ENCODE peak calls at places on chromosomes 5 and 9, in nine cellular contexts. A, Q, E, T, S, J, R, X and Y are unnamed samples. For H3K9me2, the result is how much of the 10 kb centered on the place peaks cover.

GRCh38 chr9:70056545-70056944 is 12.9 kb downstream of the MAMDC2 start:
- DNase-seq in A (no peak), Q (no peak), E (no peak), T (no peak), S (no peak), J (no peak), R (no peak), X (no peak), Y (no peak)

GRCh38 chr9:104577263-104577662 is 8.3 kb downstream of the OR13C8 start:
- DNase-seq in A (no peak), Q (no peak), E (no peak), T (no peak), S (no peak), J (no peak), R (no peak), X (no peak), Y (no peak)

GRCh38 chr5:180116441-180117377 is 45.1 kb upstream of the RNF130 start:
- DNase-seq in A (no peak), Q (peak), E (no peak), T (no peak), S (no peak), J (peak), R (no peak), X (no peak), Y (no peak)

GRCh38 chr9:91489391-91489899 is 65.8 kb upstream of the NFIL3 start:
- DNase-seq in A (no peak), Q (no peak), E (no peak), T (no peak), S (peak), J (no peak), R (no peak), X (no peak), Y (no peak)

GRCh38 chr9:82599550-82599949 is 463.4 kb downstream of the RASEF start:
- DNase-seq in A (no peak), Q (no peak), E (no peak), T (no peak), S (no peak), J (no peak), R (no peak), X (no peak), Y (no peak)

GRCh38 chr9:131484560-131485185 is 18.0 kb upstream of the POMT1 start:
- DNase-seq in A (no peak), Q (no peak), E (no peak), T (no peak), S (no peak), J (no peak), R (no peak), X (no peak), Y (no peak)

GRCh38 chr5:87048156-87048555 is 219.5 kb upstream of the RASA1 start:
- DNase-seq in A (peak), Q (peak), E (no peak), T (no peak), S (peak), J (no peak), R (no peak), X (no peak), Y (no peak)

GRCh38 chr5:176647870-176648466 is 684 bp downstream of the TSPAN17 start:
- DNase-seq in A (no peak), Q (peak), E (no peak), T (no peak), S (peak), J (peak), R (peak), X (no peak), Y (peak)

GRCh38 chr5:26388946-26389345 is 649.4 kb downstream of the CDH9 start:
- DNase-seq in A (no peak), Q (peak), E (no peak), T (no peak), S (no peak), J (no peak), R (no peak), X (no peak), Y (no peak)

GRCh38 chr5:10856646-10857332 is 95.8 kb upstream of the DAP start:
- DNase-seq in A (no peak), Q (peak), E (no peak), T (peak), S (peak), J (peak), R (peak), X (peak), Y (peak)

GRCh38 chr9:3960661-3961144 is 339.2 kb downstream of the GLIS3 start:
- DNase-seq in A (no peak), Q (peak), E (no peak), T (no peak), S (peak), J (no peak), R (no peak), X (no peak), Y (no peak)

GRCh38 chr5:125199968-125200841 is 453.8 kb upstream of the ZNF608 start:
- DNase-seq in A (no peak), Q (no peak), E (no peak), T (peak), S (peak), J (no peak), R (peak), X (no peak), Y (peak)

GRCh38 chr5:141864371-141865370 is 13.5 kb downstream of the PCDH1 start:
- DNase-seq in A (no peak), Q (no peak), E (peak), T (peak), S (no peak), J (no peak), R (no peak), X (no peak), Y (no peak)

GRCh38 chr9:33187519-33188218 is 20.5 kb upstream of the B4GALT1 start:
- DNase-seq in A (no peak), Q (no peak), E (no peak), T (no peak), S (peak), J (no peak), R (peak), X (no peak), Y (no peak)

GRCh38 chr9:137550241-137550621 is at the start of gene PNPLA7:
- DNase-seq in A (peak), Q (peak), E (peak), T (peak), S (peak), J (peak), R (peak), X (no peak), Y (peak)

GRCh38 chr5:7871560-7872113 is 2.7 kb downstream of the MTRR start:
- DNase-seq in A (no peak), Q (no peak), E (peak), T (peak), S (no peak), J (no peak), R (no peak), X (no peak), Y (no peak)

GRCh38 chr5:65128226-65128625 is 353.5 kb downstream of the ADAMTS6 start:
- DNase-seq in A (no peak), Q (no peak), E (no peak), T (no peak), S (no peak), J (no peak), R (no peak), X (no peak), Y (peak)

GRCh38 chr5:127369772-127370171 is 79.2 kb downstream of the MEGF10 start:
- DNase-seq in A (no peak), Q (no peak), E (no peak), T (no peak), S (no peak), J (no peak), R (no peak), X (no peak), Y (no peak)

GRCh38 chr9:114450181-114450580 is 55.1 kb downstream of the WHRN start:
- DNase-seq in A (no peak), Q (no peak), E (no peak), T (no peak), S (no peak), J (no peak), R (no peak), X (no peak), Y (no peak)

GRCh38 chr5:10797246-10797645 is 36.2 kb upstream of the DAP start:
- DNase-seq in A (no peak), Q (no peak), E (no peak), T (no peak), S (peak), J (no peak), R (no peak), X (no peak), Y (no peak)

GRCh38 chr5:167229751-167230150 is 1061.7 kb upstream of the WWC1 start:
- DNase-seq in A (no peak), Q (no peak), E (no peak), T (no peak), S (no peak), J (no peak), R (no peak), X (no peak), Y (no peak)

GRCh38 chr5:174825587-174825986 is 101.2 kb downstream of the MSX2 start:
- DNase-seq in A (peak), Q (no peak), E (no peak), T (no peak), S (peak), J (no peak), R (no peak), X (no peak), Y (no peak)

GRCh38 chr5:318931-319601 is 2.4 kb upstream of the AHRR start:
- DNase-seq in A (no peak), Q (no peak), E (no peak), T (no peak), S (no peak), J (no peak), R (no peak), X (no peak), Y (no peak)

GRCh38 chr5:179234563-179235135 is 110.6 kb downstream of the ADAMTS2 start:
- DNase-seq in A (no peak), Q (no peak), E (no peak), T (no peak), S (no peak), J (no peak), R (no peak), X (no peak), Y (no peak)

GRCh38 chr9:3441197-3441816 is 84.5 kb downstream of the RFX3 start:
- DNase-seq in A (peak), Q (peak), E (peak), T (peak), S (peak), J (peak), R (peak), X (peak), Y (peak)

GRCh38 chr5:89556215-89557009 is 673.4 kb upstream of the MEF2C start:
- DNase-seq in A (peak), Q (peak), E (no peak), T (no peak), S (peak), J (peak), R (peak), X (no peak), Y (no peak)

GRCh38 chr9:129685220-129685932 is 19.9 kb downstream of the PRRX2 start:
- DNase-seq in A (peak), Q (peak), E (no peak), T (no peak), S (peak), J (peak), R (no peak), X (no peak), Y (no peak)

GRCh38 chr9:99181621-99182020 is 40.1 kb downstream of the ALG2 start:
- DNase-seq in A (no peak), Q (no peak), E (peak), T (no peak), S (no peak), J (no peak), R (no peak), X (no peak), Y (no peak)

GRCh38 chr5:67246108-67246507 is 49.5 kb upstream of the CD180 start:
- DNase-seq in A (peak), Q (peak), E (peak), T (peak), S (peak), J (no peak), R (peak), X (peak), Y (peak)

GRCh38 chr9:77808750-77809079 is 160.6 kb upstream of the GNA14 start:
- DNase-seq in A (no peak), Q (peak), E (no peak), T (no peak), S (no peak), J (no peak), R (no peak), X (no peak), Y (no peak)

DNA sequence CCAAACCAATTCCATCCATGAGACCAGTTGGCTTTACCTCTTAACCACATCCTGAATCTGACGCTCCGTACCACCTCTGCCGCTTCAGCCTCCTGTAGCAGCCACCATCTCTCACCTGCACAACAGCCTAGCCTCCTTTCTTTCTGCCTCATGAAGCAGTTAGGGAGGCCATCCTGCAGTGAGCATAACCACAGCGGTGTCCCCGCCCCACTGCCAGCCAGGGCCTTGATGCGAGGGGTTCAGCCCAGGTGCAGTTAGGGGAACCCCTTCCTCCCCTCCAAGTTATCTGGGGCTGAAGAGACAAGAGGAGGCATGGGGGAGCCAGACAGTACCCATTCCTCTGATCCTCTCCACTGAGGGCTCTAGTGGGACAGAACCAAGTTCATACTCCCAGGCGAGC is 167.0 kb downstream of the C5orf15 start:
- DNase-seq in A (no peak), Q (no peak), E (no peak), T (no peak), S (no peak), J (no peak), R (no peak), X (no peak), Y (no peak)
- H3K9me2 ChIP-seq in A (under half), Q (under half), E (under half), T (under half), S (under half), J (under half), R (under half), X (under half), Y (under half)

DNA sequence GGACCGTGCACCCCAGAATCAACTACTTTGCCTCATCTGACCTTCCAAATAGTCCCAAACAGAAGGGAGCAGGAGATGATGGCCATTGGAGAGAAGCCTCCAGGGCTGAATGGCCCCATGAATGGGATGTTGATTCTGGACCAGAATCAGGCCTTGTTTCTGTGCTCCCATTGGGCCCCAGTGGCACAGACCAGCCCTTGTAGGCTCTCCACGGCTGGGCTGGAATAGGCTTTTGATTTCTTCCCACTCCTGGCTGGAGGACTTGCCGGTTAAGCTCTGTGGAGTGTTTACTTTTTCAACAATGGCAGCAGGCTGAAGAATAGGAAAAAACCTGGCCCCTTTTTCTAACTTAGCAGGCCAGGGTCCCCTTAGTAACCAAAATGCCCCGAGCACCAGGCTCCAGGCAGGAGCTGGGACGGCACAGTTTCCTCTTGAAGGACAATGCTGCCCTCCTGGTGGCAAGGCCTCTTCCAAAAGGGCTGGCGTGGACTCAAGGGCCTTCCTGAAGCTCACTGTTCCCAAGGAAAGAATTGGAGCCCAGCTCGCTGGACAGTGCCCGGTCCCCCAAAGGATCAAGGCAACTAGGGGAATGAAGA is 230.2 kb downstream of the CRB2 start:
- DNase-seq in A (no peak), Q (no peak), E (no peak), T (no peak), S (no peak), J (no peak), R (no peak), X (no peak), Y (no peak)
- H3K9me2 ChIP-seq in A (under half), Q (under half), E (under half), T (under half), S (under half), J (under half), R (under half), X (under half), Y (under half)

DNA sequence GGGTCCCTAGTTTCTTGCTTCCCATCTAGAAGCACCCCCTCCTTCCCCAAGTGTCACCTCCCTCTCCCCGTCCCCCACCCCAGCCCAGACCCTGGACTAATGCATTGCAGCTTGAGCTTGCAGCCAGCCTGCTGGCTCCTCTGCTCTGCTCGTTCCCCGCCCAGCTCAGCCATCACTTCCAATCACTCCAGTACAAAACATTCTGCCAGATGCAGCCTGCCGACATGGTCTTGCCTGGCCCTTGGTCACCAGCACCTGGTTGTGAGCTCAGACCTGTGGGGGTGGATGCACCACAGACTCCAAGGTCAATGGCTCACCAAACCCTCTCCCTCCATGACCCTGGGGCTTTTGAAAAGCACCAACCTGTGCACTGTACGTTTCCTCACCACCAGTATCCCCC is 172.9 kb upstream of the SMIM23 start:
- DNase-seq in A (no peak), Q (no peak), E (no peak), T (no peak), S (no peak), J (no peak), R (no peak), X (no peak), Y (no peak)
- H3K9me2 ChIP-seq in A (under half), Q (under half), E (under half), T (under half), S (under half), J (under half), R (under half), X (under half), Y (under half)

DNA sequence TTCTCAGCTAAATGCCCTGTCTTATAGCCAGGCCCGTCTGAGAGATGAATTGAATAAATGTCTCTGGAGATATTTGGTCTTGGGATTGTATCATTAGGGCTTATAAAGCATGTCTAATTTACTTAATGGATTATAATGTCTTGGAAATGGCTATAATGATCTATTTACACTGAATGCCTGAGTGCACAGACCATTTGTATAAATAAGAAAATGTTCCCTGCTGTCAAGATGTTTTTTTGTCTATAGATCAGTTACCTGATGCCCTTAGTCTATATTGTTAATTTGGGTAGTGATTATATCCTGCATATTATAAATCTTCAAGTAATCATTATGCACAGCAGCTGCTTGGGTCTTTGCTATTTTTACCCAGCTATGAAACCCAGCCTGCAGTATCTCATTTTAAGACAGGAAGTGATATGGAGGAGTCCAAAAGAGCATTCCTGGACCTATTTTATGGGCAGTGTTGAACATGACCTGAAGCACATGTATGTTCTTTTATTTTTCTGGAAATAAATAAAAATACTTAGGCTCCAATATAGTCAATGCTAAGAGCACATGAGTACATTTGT is 113.0 kb upstream of the ACTBL2 start:
- DNase-seq in A (no peak), Q (no peak), E (peak), T (no peak), S (no peak), J (no peak), R (no peak), X (no peak), Y (no peak)
- H3K9me2 ChIP-seq in A (under half), Q (under half), E (under half), T (under half), S (under half), J (under half), R (under half), X (under half), Y (under half)

DNA sequence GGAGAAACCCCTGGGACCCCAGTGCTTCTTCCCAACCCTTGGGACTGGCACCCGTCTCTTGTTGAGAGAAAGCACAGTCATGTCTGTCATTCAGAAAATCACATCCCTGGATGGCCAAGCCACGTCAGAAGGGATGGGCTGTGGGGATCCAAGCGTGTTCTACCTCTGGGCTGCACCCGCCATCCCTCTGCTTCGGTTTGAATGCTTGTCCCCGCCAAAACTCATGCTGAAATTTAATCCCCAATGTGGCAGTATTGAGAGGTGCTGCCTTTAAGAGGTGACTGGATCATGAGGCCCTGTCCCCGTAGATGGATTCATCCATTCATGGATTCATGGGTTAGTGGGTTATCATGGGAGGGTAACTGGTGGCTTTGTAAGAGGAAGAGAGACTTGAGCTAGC is 27.0 kb downstream of the CEL start:
- DNase-seq in A (no peak), Q (no peak), E (no peak), T (no peak), S (no peak), J (no peak), R (no peak), X (no peak), Y (no peak)
- H3K9me2 ChIP-seq in A (under half), Q (under half), E (under half), T (under half), S (under half), J (under half), R (under half), X (under half), Y (under half)

DNA sequence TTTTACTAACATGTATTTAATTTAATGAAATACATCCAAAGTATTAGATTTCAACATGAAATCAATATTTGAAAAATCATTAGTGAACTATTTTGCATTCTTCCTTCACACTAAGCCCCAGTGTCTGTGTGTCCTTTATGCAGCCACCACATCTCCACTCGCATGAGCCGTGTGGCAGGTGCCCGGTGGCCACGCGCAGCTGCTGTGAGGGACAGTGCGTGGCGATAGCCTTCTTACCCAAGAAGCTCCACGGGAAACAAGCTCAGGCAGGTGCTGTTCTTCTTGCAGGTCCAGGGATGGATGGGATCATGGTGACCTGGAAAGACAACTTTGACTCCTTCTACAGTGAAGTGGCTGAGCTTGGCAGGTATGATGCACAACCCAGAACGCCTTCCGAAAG is 79.3 kb upstream of the OTULINL start:
- DNase-seq in A (no peak), Q (no peak), E (no peak), T (no peak), S (no peak), J (no peak), R (no peak), X (no peak), Y (no peak)
- H3K9me2 ChIP-seq in A (under half), Q (under half), E (under half), T (under half), S (under half), J (under half), R (under half), X (under half), Y (under half)

GRCh38 chr9:69049094-69049493 is 13.5 kb downstream of the FXN start:
- DNase-seq in A (no peak), Q (no peak), E (no peak), T (no peak), S (no peak), J (no peak), R (no peak), X (no peak), Y (no peak)
- H3K9me2 ChIP-seq in A (under half), Q (under half), E (under half), T (under half), S (under half), J (under half), R (under half), X (under half), Y (under half)